ENCODE peak calls at places on chromosomes 6 and 20, in seven cellular contexts. K is SK-N-SH, O is GM12878, H is K562, A is HCT116, L is HepG2, N is H1. S is an unnamed sample.

GRCh38 chr20:37846573-37846972 is 56.4 kb upstream of the VSTM2L start:
- DNase-seq in K (no peak), O (no peak), H (no peak), A (no peak), L (no peak), N (no peak), S (peak)

GRCh38 chr20:63578224-63579016 is 4.4 kb upstream of the HELZ2 start:
- DNase-seq in K (no peak), O (no peak), H (no peak), A (no peak), L (no peak), N (no peak), S (no peak)

GRCh38 chr20:51366155-51366886 is 176.2 kb downstream of the NFATC2 start:
- DNase-seq in K (no peak), O (no peak), H (no peak), A (peak), L (no peak), N (no peak), S (no peak)

GRCh38 chr20:52016022-52016421 is 175.6 kb downstream of the ZFP64 start:
- DNase-seq in K (no peak), O (no peak), H (no peak), A (no peak), L (no peak), N (no peak), S (no peak)

GRCh38 chr20:8005033-8005432 is 14.5 kb downstream of the TMX4 start:
- DNase-seq in K (no peak), O (no peak), H (no peak), A (no peak), L (no peak), N (no peak), S (no peak)

GRCh38 chr6:36029464-36029863 is 1.9 kb downstream of the MAPK14 start:
- DNase-seq in K (no peak), O (no peak), H (no peak), A (no peak), L (peak), N (no peak), S (peak)

GRCh38 chr20:47419953-47420352 is 63.5 kb upstream of the ZMYND8 start:
- DNase-seq in K (no peak), O (no peak), H (no peak), A (no peak), L (no peak), N (no peak), S (no peak)

GRCh38 chr6:44630125-44631028 is 242.9 kb downstream of the CDC5L start:
- DNase-seq in K (peak), O (no peak), H (peak), A (peak), L (peak), N (no peak), S (peak)

GRCh38 chr20:16732506-16733152 is 2.8 kb downstream of the SNRPB2 start:
- DNase-seq in K (peak), O (no peak), H (no peak), A (no peak), L (no peak), N (no peak), S (no peak)

GRCh38 chr6:71537717-71538116 is 249.1 kb downstream of the OGFRL1 start:
- DNase-seq in K (no peak), O (no peak), H (no peak), A (no peak), L (no peak), N (no peak), S (no peak)

GRCh38 chr6:56359201-56359899 is 112.0 kb upstream of the COL21A1 start:
- DNase-seq in K (peak), O (peak), H (peak), A (peak), L (peak), N (no peak), S (peak)

GRCh38 chr20:663315-664090 is 10.5 kb upstream of the SRXN1 start:
- DNase-seq in K (no peak), O (no peak), H (no peak), A (no peak), L (no peak), N (no peak), S (no peak)

GRCh38 chr20:31551581-31552081 is 37.4 kb downstream of the HM13 start:
- DNase-seq in K (no peak), O (no peak), H (no peak), A (no peak), L (no peak), N (no peak), S (no peak)

GRCh38 chr6:69820018-69820417 is 23.2 kb upstream of the LMBRD1 start:
- DNase-seq in K (no peak), O (no peak), H (no peak), A (no peak), L (no peak), N (no peak), S (no peak)

GRCh38 chr6:69819138-69819537 is 22.3 kb upstream of the LMBRD1 start:
- DNase-seq in K (no peak), O (no peak), H (no peak), A (no peak), L (no peak), N (no peak), S (no peak)

GRCh38 chr6:69817358-69817757 is 20.5 kb upstream of the LMBRD1 start:
- DNase-seq in K (no peak), O (no peak), H (no peak), A (no peak), L (no peak), N (no peak), S (no peak)

GRCh38 chr6:69818223-69818930 is 21.6 kb upstream of the LMBRD1 start:
- DNase-seq in K (no peak), O (no peak), H (no peak), A (no peak), L (no peak), N (no peak), S (peak)

GRCh38 chr6:69820438-69820837 is 23.6 kb upstream of the LMBRD1 start:
- DNase-seq in K (no peak), O (no peak), H (no peak), A (no peak), L (no peak), N (no peak), S (no peak)
- TF ChIP-seq JUND in K (no peak), O (no peak), H (no peak), A (no peak), L (no peak), N (no peak), S (no peak)

GRCh38 chr20:13222319-13222716 is 1.2 kb downstream of the ISM1 start:
- DNase-seq in K (no peak), O (no peak), H (no peak), A (no peak), L (no peak), N (no peak), S (no peak)
- TF ChIP-seq JUND in K (no peak), O (no peak), H (no peak), A (no peak), L (no peak), N (no peak), S (no peak)

DNA sequence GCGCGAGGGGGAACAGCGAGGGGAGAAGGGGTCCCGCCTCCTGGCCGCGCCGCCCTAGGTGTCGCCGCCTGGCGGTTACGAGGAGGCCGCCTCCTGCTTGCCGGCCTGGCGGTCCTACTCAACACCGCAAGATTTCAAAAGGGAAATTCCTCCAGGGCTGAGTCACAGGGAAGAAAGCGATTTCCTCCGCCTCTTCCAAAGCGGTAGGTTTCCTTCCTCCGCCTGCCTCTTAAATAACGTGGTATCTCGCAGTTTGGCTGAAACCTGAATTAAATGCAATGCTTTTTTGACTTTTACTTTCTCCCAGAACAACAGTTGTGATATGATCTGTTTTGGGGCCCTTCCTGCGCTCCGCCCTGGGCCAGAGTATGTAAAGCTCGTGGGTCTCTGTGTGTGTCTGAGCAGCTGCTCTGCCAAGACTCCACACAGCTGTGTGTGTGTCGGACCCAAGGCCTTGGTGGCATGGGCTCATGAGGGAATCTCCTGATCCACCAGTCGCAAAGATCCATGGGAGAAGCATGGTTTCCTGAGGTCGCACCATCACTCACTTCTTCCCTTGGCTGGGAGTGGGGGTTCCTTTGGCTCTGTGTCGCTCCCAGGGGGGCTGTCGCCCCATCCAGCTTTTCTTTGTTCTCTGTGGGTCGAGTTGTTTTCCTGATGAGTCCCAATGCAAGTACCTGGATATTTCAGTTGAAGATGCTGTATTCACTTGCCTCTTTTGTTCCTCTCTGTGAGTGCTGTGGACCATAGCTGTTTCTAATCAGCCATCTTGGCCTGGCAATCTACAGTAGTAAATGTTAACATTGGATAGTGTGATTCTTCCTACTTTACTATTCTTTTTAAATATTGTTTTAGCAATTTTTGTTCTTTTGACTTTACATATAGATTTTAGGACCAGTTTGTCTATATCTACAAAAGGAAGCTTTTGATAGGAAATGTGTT is 31.6 kb upstream of the NOTCH4 start:
- DNase-seq in K (peak), O (no peak), H (peak), A (peak), L (peak), N (peak), S (peak)
- TF ChIP-seq JUND in K (peak), O (no peak), H (peak), A (peak), L (peak), N (peak), S (no peak)

DNA sequence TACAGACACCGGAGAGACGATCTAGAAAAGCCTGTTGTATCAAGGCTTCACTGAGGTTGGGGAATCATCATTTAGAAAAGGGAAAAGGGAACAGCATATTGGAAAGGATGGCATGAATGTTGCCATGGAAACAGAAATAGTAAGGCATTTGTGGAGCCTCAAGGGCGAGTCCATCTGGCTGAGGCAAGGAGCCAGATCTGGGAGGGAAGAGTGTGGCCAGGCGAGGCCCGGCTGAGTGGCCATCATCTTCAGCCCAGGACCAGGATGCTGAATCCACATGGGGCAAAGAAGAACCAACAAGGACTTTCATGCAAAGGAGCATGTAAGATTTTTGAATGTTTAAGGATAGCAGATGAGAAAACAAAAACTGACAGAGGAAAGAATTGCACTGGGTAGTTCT is 85.8 kb downstream of the MAP3K5 start:
- DNase-seq in K (no peak), O (no peak), H (no peak), A (no peak), L (no peak), N (no peak), S (no peak)
- TF ChIP-seq JUND in K (no peak), O (no peak), H (no peak), A (no peak), L (no peak), N (no peak), S (no peak)

GRCh38 chr6:26493258-26493657 is 6.8 kb upstream of the BTN1A1 start:
- DNase-seq in K (no peak), O (no peak), H (peak), A (no peak), L (peak), N (no peak), S (peak)

GRCh38 chr6:26491604-26492003 is 8.5 kb upstream of the BTN1A1 start:
- DNase-seq in K (no peak), O (no peak), H (no peak), A (no peak), L (no peak), N (no peak), S (no peak)

GRCh38 chr6:26489926-26490575 is 10.1 kb upstream of the BTN1A1 start:
- DNase-seq in K (no peak), O (no peak), H (no peak), A (no peak), L (no peak), N (no peak), S (no peak)

GRCh38 chr6:26487466-26487865 is 12.6 kb upstream of the BTN1A1 start:
- DNase-seq in K (no peak), O (no peak), H (no peak), A (no peak), L (no peak), N (no peak), S (no peak)

GRCh38 chr6:26490576-26490964 is 9.5 kb upstream of the BTN1A1 start:
- DNase-seq in K (no peak), O (no peak), H (no peak), A (no peak), L (no peak), N (no peak), S (no peak)
- TF ChIP-seq JUND in K (no peak), O (no peak), H (no peak), A (no peak), L (no peak), N (no peak), S (no peak)

DNA sequence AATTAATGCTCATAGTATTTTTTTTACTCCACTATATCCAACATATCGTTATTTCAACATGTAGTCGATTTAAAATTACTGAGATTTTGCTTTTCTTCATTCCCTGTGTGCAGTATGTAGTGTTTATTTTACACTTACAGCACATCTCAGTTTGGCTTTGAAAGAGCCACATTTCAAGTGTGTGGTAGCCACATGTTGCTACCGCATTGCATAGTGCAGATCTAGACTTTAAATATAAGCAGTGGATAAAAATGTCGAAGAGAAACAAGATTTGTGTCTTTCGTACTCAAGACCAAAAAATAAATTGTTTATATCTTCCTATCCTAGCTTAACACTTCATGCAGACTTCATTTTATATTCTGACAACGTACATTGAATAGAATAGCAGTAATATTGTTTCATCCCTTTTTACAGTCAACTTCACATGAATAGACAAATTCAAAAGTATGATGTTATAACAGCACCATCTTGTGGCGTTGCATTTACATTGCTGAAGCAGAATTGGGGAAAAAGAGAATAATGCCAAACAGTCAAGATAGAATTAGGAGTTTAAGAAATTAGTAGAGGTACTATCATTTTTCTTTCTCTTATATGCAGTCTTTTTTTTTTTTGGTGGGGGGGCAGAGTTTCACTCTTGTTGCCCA is 29.9 kb downstream of the FBXO5 start:
- DNase-seq in K (peak), O (no peak), H (no peak), A (peak), L (peak), N (no peak), S (no peak)
- TF ChIP-seq JUND in K (no peak), O (no peak), H (no peak), A (no peak), L (no peak), N (no peak), S (no peak)

DNA sequence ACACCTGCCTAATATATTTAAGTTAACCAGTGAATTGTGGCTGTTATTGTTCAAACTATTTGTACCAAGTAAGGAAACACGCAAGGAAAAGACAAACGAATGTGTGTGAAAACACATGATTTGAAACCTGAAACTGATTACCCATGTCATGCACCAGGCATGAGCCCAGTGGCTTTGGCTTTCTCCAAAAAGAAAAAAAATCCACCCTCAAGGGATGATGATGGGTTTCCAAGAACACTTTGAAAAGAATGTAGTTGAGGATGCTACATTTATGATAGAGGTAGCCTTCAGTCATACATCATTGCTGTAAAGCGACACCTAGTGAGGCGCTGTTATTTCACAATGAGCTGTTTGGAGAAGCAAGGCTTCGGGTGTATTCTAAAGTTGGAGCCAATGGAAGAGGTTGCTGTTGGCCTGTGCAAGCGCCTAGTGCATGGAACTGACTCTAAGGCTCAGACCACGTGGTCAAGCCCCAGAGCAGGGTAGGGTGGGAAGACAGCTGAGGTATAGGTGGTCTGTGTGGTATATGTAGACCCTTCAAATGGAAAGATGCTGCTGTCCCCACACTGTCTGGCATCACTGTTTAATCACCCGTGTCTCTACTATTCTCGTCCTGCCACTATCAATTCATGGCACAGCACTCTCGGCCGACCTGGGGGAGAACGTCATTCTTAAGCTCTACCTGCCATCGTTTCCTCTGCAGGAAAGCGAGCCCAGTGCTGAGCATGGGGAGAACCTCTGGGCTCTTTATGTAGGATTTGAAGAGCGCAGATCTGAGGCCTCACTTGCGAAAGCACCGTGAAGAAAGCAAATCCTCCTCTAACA is 124.7 kb downstream of the SCML4 start:
- DNase-seq in K (no peak), O (no peak), H (no peak), A (no peak), L (no peak), N (no peak), S (peak)
- TF ChIP-seq JUND in K (no peak), O (no peak), H (no peak), A (no peak), L (no peak), N (no peak), S (no peak)

GRCh38 chr20:14845199-14846160 is 508.1 kb upstream of the FLRT3 start:
- DNase-seq in K (no peak), O (no peak), H (no peak), A (no peak), L (no peak), N (no peak), S (peak)
- TF ChIP-seq JUND in K (no peak), O (no peak), H (no peak), A (no peak), L (no peak), N (no peak), S (no peak)

GRCh38 chr20:54069501-54069971 is 858 bp downstream of the BCAS1 start:
- DNase-seq in K (no peak), O (no peak), H (no peak), A (no peak), L (no peak), N (peak), S (no peak)
- TF ChIP-seq JUND in K (no peak), O (no peak), H (no peak), A (no peak), L (no peak), N (no peak), S (no peak)